ENCODE peak calls at places on chromosomes 12 and 14, in ten cellular contexts. E, B, A, N, H, K, X, T, P and R are unnamed samples.

GRCh38 chr14:38618514-38618913 is 362.6 kb upstream of the CLEC14A start:
- DNase-seq in X (no peak), K (no peak), A (no peak), B (no peak), T (no peak), P (no peak), H (no peak), E (no peak), N (no peak), R (no peak)

GRCh38 chr12:12333407-12333831 is 16.6 kb downstream of the MANSC1 start:
- DNase-seq in K (no peak), A (no peak), T (no peak), P (no peak), X (no peak), E (no peak), N (peak; percentile 98), B (no peak), H (no peak), R (no peak)

GRCh38 chr12:45257185-45257585 is 41.3 kb downstream of the ANO6 start:
- DNase-seq in H (no peak), P (no peak), T (no peak), E (no peak), B (no peak), X (no peak), A (peak; percentile 58), N (no peak), K (no peak), R (no peak)

GRCh38 chr12:121227294-121227693 is 17.4 kb downstream of the P2RX4 start:
- DNase-seq in X (no peak), E (no peak), K (no peak), H (no peak), P (no peak), T (no peak), B (peak; percentile 96), A (peak; percentile 94), N (no peak), R (no peak)

GRCh38 chr14:55458800-55459577 is 18.6 kb upstream of the TBPL2 start:
- DNase-seq in A (peak; percentile 68), K (no peak), E (no peak), H (no peak), B (no peak), P (no peak), T (no peak), X (no peak), N (peak; percentile 65), R (no peak)

GRCh38 chr14:64442300-64442988 is 22.9 kb upstream of the AKAP5 start:
- DNase-seq in H (no peak), E (no peak), X (no peak), N (no peak), T (no peak), P (no peak), B (no peak), K (no peak), A (no peak), R (no peak)

GRCh38 chr12:98985156-98985555 is 340.1 kb downstream of the APAF1 start:
- DNase-seq in P (no peak), K (no peak), A (no peak), X (no peak), B (no peak), H (no peak), N (no peak), E (no peak), T (no peak), R (no peak)

GRCh38 chr12:104612381-104612780 is 155.6 kb downstream of the CHST11 start:
- DNase-seq in H (no peak), E (no peak), X (no peak), B (no peak), N (no peak), A (no peak), P (no peak), K (no peak), T (no peak), R (no peak)

GRCh38 chr12:8028267-8028666 is 4.2 kb upstream of the FOXJ2 start:
- DNase-seq in N (no peak), B (no peak), E (no peak), P (no peak), T (no peak), X (no peak), A (no peak), H (no peak), K (no peak), R (no peak)
- H3K4me3 ChIP-seq in N (no peak overlapping the region), B (no peak overlapping the region), E (no peak overlapping the region), P (no peak overlapping the region), T (no peak overlapping the region), X (no peak overlapping the region), A (no peak overlapping the region), H (no peak overlapping the region), K (no peak overlapping the region), R (no peak overlapping the region)

GRCh38 chr14:103097994-103098957 is 3.8 kb downstream of the EXOC3L4 start:
- DNase-seq in A (no peak), N (no peak), H (no peak), T (no peak), B (no peak), K (no peak), E (no peak), X (no peak), P (no peak), R (no peak)

GRCh38 chr14:103100281-103101121 is 6.0 kb downstream of the EXOC3L4 start:
- DNase-seq in P (no peak), X (no peak), N (no peak), K (no peak), B (no peak), A (peak; percentile 74), H (no peak), T (no peak), E (no peak), R (no peak)

GRCh38 chr14:103099081-103099732 is 4.7 kb downstream of the EXOC3L4 start:
- DNase-seq in B (peak; percentile 84), N (no peak), X (no peak), K (no peak), E (no peak), P (no peak), A (no peak), T (no peak), H (no peak), R (no peak)

GRCh38 chr14:103101257-103101963 is 6.9 kb downstream of the EXOC3L4 start:
- DNase-seq in T (no peak), N (no peak), P (no peak), A (no peak), K (no peak), B (no peak), X (no peak), H (no peak), E (no peak), R (no peak)

DNA sequence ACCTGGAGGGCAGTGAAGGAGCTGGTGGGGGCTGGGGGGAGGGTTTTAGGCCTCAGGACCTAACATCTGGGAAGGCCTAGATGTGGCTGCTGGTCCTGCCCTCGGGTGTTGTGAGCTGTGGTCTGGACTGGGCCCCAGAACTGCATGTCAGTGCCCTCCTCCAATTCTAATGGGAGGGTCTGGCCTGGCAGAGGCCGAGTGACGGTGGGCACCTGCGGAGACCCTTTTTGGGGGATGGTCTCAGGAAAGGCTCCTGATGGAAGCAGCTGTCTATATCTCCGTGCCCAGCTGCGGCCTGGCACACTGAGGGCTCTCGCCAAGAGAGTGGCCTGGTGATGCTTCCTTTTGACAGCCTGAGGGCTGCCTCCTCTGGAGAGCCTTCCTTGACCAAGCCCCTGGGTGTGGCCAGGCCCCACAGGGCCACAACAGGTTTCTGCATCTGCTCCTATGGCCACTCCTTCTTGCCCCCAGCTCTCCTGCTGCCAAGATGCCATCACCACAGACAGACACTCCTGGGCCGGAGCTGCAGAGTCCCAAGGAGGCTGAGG is 5.3 kb downstream of the EXOC3L4 start:
- DNase-seq in E (no peak), X (no peak), T (no peak), P (no peak), B (no peak), A (no peak), K (no peak), N (no peak), H (no peak), R (no peak)
- H3K4me3 ChIP-seq in E (no peak overlapping the region), X (no peak overlapping the region), T (no peak overlapping the region), P (no peak overlapping the region), B (peak overlapping the region; percentile 10), A (no peak overlapping the region), K (no peak overlapping the region), N (no peak overlapping the region), H (no peak overlapping the region), R (no peak overlapping the region)

GRCh38 chr12:122966743-122967058 is 438 bp upstream of the ABCB9 start:
- DNase-seq in P (no peak), B (no peak), A (no peak), K (no peak), E (no peak), X (no peak), T (no peak), H (no peak), N (no peak), R (no peak)
- H3K4me3 ChIP-seq in P (no peak overlapping the region), B (no peak overlapping the region), A (no peak overlapping the region), K (no peak overlapping the region), E (no peak overlapping the region), X (peak overlapping the region; percentile 66), T (no peak overlapping the region), H (no peak overlapping the region), N (no peak overlapping the region), R (peak overlapping the region; percentile 73)

GRCh38 chr12:644293-644639 is 19.0 kb downstream of the NINJ2 start:
- DNase-seq in T (no peak), X (no peak), E (no peak), H (no peak), B (no peak), N (no peak), P (no peak), K (no peak), A (no peak), R (no peak)

GRCh38 chr12:642633-643477 is 20.4 kb downstream of the NINJ2 start:
- DNase-seq in E (no peak), N (peak; percentile 42), K (peak; percentile 81), P (peak; percentile 43), T (no peak), X (peak; percentile 85), A (peak; percentile 94), H (no peak), B (peak; percentile 90), R (peak; percentile 79)

GRCh38 chr12:645563-646071 is 17.6 kb downstream of the NINJ2 start:
- DNase-seq in E (no peak), N (peak; percentile 50), B (no peak), T (no peak), A (no peak), X (no peak), K (no peak), P (no peak), H (no peak), R (peak; percentile 67)

GRCh38 chr12:644818-645552 is 18.3 kb downstream of the NINJ2 start:
- DNase-seq in E (no peak), A (no peak), B (no peak), H (no peak), P (no peak), N (peak; percentile 56), K (no peak), X (no peak), T (no peak), R (no peak)

DNA sequence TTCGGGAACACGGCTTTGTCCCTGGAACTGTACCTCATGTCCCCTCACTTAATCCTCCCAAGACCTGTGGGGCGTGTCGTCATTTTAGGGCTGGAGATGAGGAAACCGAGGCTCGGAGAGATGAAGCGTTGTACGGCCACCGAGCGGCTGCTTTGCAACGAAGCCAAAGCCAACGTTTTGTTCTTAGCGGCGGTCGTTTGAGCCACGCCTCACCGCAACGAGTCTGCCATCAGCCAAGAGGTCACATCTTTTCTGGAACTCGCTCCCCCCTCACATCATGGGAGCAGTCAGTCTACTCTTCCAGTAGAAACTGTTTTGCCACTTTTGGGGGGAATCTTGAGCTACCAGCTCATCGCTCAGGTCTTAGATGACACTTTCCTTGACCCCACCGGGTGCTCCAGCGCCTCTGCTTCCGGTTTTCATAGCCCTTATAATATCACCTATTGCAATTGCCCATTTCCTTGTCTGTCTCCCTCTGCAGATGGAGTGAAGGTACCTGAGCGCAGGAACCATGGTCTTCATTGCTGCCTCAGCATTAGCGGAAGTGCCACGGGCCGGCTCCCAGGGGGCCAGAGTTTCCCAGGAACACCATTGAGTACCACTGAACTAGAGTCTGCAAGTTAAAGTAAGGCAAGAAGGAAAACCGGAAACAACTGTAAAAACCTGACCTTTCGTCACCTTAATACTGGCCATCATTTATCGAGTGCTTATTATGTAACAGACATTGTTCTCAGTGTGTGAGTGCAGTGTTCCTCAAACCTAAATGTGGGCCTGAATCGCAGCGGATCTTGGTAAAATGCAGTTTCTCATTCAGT is 19.6 kb downstream of the NINJ2 start:
- DNase-seq in T (no peak), H (no peak), B (no peak), K (peak; percentile 22), X (peak; percentile 86), E (no peak), P (no peak), A (peak; percentile 79), N (no peak), R (no peak)
- H3K4me3 ChIP-seq in T (no peak overlapping the region), H (peak overlapping the region; percentile 48), B (peak overlapping the region; percentile 56), K (peak overlapping the region; percentile 81), X (peak overlapping the region; percentile 71), E (peak overlapping the region; percentile 54), P (peak overlapping the region; percentile 82), A (peak overlapping the region; percentile 66), N (no peak overlapping the region), R (peak overlapping the region; percentile 72)